ENCODE peak calls at places on chromosomes 7 and 10, in five cellular contexts. E is cardiac muscle cell, W is spleen, J is GM13976, I is endothelial cell of umbilical vein. R is an unnamed sample.

GRCh38 chr10:116183733-116184447 is 89.1 kb downstream of the GFRA1 start:
- DNase-seq in I (no peak), E (peak), W (no peak), J (no peak), R (no peak)

GRCh38 chr7:31493714-31494181 is 20.1 kb upstream of the ITPRID1 start:
- DNase-seq in I (no peak), W (no peak), E (no peak), J (no peak), R (no peak)

GRCh38 chr7:106736508-106737201 is 75.7 kb upstream of the CCDC71L start:
- DNase-seq in J (peak), I (peak), E (peak), W (no peak), R (peak)

GRCh38 chr10:34753014-34753757 is 61.9 kb downstream of the PARD3 start:
- DNase-seq in W (no peak), I (no peak), J (no peak), E (no peak), R (no peak)

GRCh38 chr10:118980135-118980865 is 49.2 kb upstream of the NANOS1 start:
- DNase-seq in I (no peak), E (no peak), W (no peak), J (no peak), R (no peak)

GRCh38 chr10:124990671-124991625 is 49.0 kb downstream of the ZRANB1 start:
- DNase-seq in I (no peak), J (no peak), W (peak), E (no peak), R (no peak)

GRCh38 chr10:29105516-29106215 is 183.2 kb upstream of the LYZL1 start:
- DNase-seq in J (no peak), I (peak), E (no peak), W (no peak), R (no peak)

GRCh38 chr10:122298598-122299301 is 27.7 kb downstream of the BTBD16 start:
- DNase-seq in E (peak), W (peak), J (peak), I (peak), R (peak)

GRCh38 chr7:135169141-135169935 is 1.2 kb downstream of the CYREN start:
- DNase-seq in E (peak), J (peak), I (peak), W (peak), R (peak)

GRCh38 chr10:116105259-116105658 is 167.7 kb downstream of the GFRA1 start:
- DNase-seq in W (no peak), J (no peak), I (no peak), E (no peak), R (no peak)

GRCh38 chr10:30557884-30558283 is 71.7 kb downstream of the LYZL2 start:
- DNase-seq in J (no peak), I (no peak), E (peak), W (no peak), R (no peak)

GRCh38 chr10:76444034-76444800 is 1012.8 kb downstream of the LRMDA start:
- DNase-seq in W (no peak), E (no peak), J (no peak), I (no peak), R (no peak)

GRCh38 chr10:25026463-25026862 is 10.1 kb downstream of the THNSL1 start:
- DNase-seq in E (no peak), J (no peak), W (no peak), I (peak), R (no peak)

GRCh38 chr10:16788125-16788524 is 29.1 kb downstream of the RSU1 start:
- DNase-seq in I (no peak), E (no peak), J (no peak), W (no peak), R (no peak)

GRCh38 chr7:107874605-107875446 is 16.2 kb upstream of the DLD start:
- DNase-seq in J (peak), W (no peak), I (peak), E (peak), R (peak)

GRCh38 chr10:70804424-70804814 is 11.3 kb upstream of the SGPL1 start:
- DNase-seq in E (no peak), J (no peak), W (no peak), I (no peak), R (no peak)

GRCh38 chr7:19707240-19707639 is 1.6 kb downstream of the POLR1F start:
- DNase-seq in W (no peak), J (no peak), E (no peak), I (peak), R (no peak)

GRCh38 chr7:75650062-75650461 is 88.7 kb downstream of the HIP1 start:
- DNase-seq in E (peak), J (no peak), I (peak), W (no peak), R (no peak)

GRCh38 chr7:81819861-81820260 is 50.0 kb upstream of the HGF start:
- DNase-seq in J (no peak), E (no peak), W (no peak), I (no peak), R (no peak)

GRCh38 chr7:51175316-51175991 is 141.2 kb downstream of the COBL start:
- DNase-seq in I (no peak), J (no peak), W (no peak), E (no peak), R (no peak)

GRCh38 chr10:33196710-33197406 is 137.6 kb downstream of the NRP1 start:
- DNase-seq in I (peak), J (no peak), E (no peak), W (no peak), R (no peak)

GRCh38 chr10:124670849-124671248 is 73.3 kb downstream of the FAM53B start:
- DNase-seq in J (no peak), E (no peak), W (peak), I (no peak), R (no peak)

GRCh38 chr7:140870003-140870402 is 54.7 kb downstream of the BRAF start:
- DNase-seq in E (no peak), J (no peak), W (no peak), I (no peak), R (no peak)

GRCh38 chr10:103476046-103476768 is 2.8 kb downstream of the CALHM3 start:
- DNase-seq in J (peak), I (no peak), E (peak), W (no peak), R (peak)

GRCh38 chr7:76329479-76329878 is 27.0 kb downstream of the HSPB1 start:
- DNase-seq in W (no peak), E (no peak), I (no peak), J (no peak), R (no peak)

GRCh38 chr7:240887-241421 is 48.6 kb downstream of the FAM20C start:
- DNase-seq in J (no peak), W (no peak), I (peak), E (no peak), R (no peak)

GRCh38 chr10:24428410-24428782 is 219.5 kb downstream of the KIAA1217 start:
- DNase-seq in J (no peak), W (no peak), I (no peak), E (no peak), R (no peak)

GRCh38 chr7:158824028-158824427 is 5.3 kb downstream of the ESYT2 start:
- DNase-seq in I (no peak), W (no peak), E (no peak), J (peak), R (peak)

GRCh38 chr10:114879541-114880158 is 58.1 kb downstream of the FHIP2A start:
- DNase-seq in I (no peak), J (peak), W (no peak), E (peak), R (peak)

GRCh38 chr7:38452615-38453014 is 178.6 kb downstream of the AMPH start:
- DNase-seq in W (no peak), I (no peak), E (no peak), J (no peak), R (no peak)

GRCh38 chr7:2508327-2509231 is 11.0 kb upstream of the LFNG start:
- DNase-seq in E (no peak), W (peak), J (peak), I (no peak), R (peak)

GRCh38 chr10:70130878-70131559 is 1.6 kb downstream of the AIFM2 start:
- DNase-seq in I (no peak), J (no peak), E (no peak), W (peak), R (peak)

GRCh38 chr7:70113078-70113477 is 514.8 kb downstream of the AUTS2 start:
- DNase-seq in I (no peak), W (no peak), E (no peak), J (no peak), R (no peak)

GRCh38 chr10:79072994-79073654 is 4.4 kb downstream of the ZMIZ1 start:
- DNase-seq in I (no peak), W (no peak), J (no peak), E (no peak), R (no peak)
- TF ChIP-seq CTCF in I (peak), W (no peak), J (no peak), E (no peak), R (no peak)

GRCh38 chr7:142194201-142194600 is 63.7 kb downstream of the PRSS58 start:
- DNase-seq in I (no peak), E (no peak), J (no peak), W (no peak), R (no peak)

GRCh38 chr7:142185069-142185468 is 72.8 kb downstream of the PRSS58 start:
- DNase-seq in E (no peak), W (no peak), J (no peak), I (no peak), R (no peak)

GRCh38 chr7:142188159-142188558 is 69.7 kb downstream of the PRSS58 start:
- DNase-seq in J (no peak), I (no peak), W (no peak), E (no peak), R (no peak)

GRCh38 chr7:142188846-142189245 is 69.0 kb downstream of the PRSS58 start:
- DNase-seq in E (no peak), J (no peak), I (no peak), W (no peak), R (no peak)
- TF ChIP-seq CTCF in E (no peak), J (no peak), I (no peak), W (no peak), R (peak)

DNA sequence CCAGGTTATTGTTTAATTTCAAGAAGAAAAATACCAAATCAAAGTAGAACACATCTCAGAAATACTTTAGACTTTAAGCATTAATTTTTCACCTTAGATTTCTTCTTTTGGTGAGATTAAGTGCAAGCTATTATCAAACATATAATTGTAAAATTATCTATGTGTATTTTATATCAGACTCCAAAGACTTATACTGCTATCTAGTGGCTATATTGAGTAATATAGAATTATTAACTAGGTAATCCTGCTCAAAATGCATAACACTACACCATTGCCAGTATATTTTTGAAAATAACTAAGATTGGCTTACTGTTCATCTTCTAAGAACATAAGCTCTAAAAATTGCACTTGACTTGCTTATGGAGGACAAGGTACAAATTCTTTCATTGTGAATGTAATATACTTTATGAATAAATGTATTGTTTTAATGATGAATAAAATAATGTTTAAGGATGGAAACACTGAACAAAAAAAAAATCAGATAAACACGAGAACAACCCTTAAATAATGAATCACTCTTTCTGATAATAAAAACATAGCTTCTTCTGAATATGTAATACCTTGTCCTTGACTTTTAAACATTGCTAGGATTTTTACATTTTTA is 86.7 kb upstream of the GNAI1 start:
- DNase-seq in I (no peak), E (no peak), W (no peak), J (no peak), R (no peak)
- TF ChIP-seq CTCF in I (no peak), E (peak), W (no peak), J (no peak), R (no peak)

GRCh38 chr10:45433716-45434469 is 59.9 kb downstream of the ALOX5 start:
- DNase-seq in E (no peak), J (peak), I (no peak), W (no peak), R (peak)
- TF ChIP-seq CTCF in E (no peak), J (no peak), I (no peak), W (no peak), R (no peak)